ENCODE peak calls at places on chromosomes 7 and 10, in seven cellular contexts. K is OCI-LY7, C is tibial nerve, D is osteocyte, X is HCT116, E is DND-41, T is WERI-Rb-1. U is an unnamed sample.
A peak's percentile ranks its signal among the peaks of the same experiment; 100 is the strongest.

GRCh38 chr10:107238275-107238674 is 73.8 kb upstream of the SORCS1 start:
- DNase-seq in E (no peak), D (no peak), K (no peak), C (no peak), X (no peak), T (no peak), U (no peak)

GRCh38 chr10:113540845-113541553 is 11.9 kb upstream of the HABP2 start:
- DNase-seq in C (no peak), X (no peak), K (no peak), T (no peak), E (no peak), D (no peak), U (no peak)

GRCh38 chr7:13946181-13946580 is 43.3 kb downstream of the ETV1 start:
- DNase-seq in T (no peak), D (no peak), E (no peak), C (no peak), K (no peak), X (no peak), U (no peak)

GRCh38 chr10:11547111-11547625 is 64.3 kb downstream of the USP6NL start:
- DNase-seq in C (no peak), E (no peak), K (no peak), X (no peak), T (no peak), D (no peak), U (no peak)

GRCh38 chr10:49446031-49446430 is 50.1 kb upstream of the DRGX start:
- DNase-seq in T (no peak), C (no peak), D (no peak), E (no peak), X (no peak), K (no peak), U (peak; percentile 18)

GRCh38 chr10:97542169-97543024 is 30.2 kb upstream of the ANKRD2 start:
- DNase-seq in X (peak; percentile 82), K (no peak), E (no peak), C (peak; percentile 69), D (no peak), T (peak; percentile 83), U (peak; percentile 63)

GRCh38 chr10:93813507-93814465 is 56.0 kb downstream of the LGI1 start:
- DNase-seq in K (peak; percentile 56), D (no peak), X (peak; percentile 64), C (peak; percentile 34), T (peak; percentile 75), E (peak; percentile 45), U (peak; percentile 64)

GRCh38 chr10:121539757-121540156 is 58.5 kb downstream of the FGFR2 start:
- DNase-seq in E (no peak), K (no peak), T (no peak), D (no peak), C (no peak), X (no peak), U (no peak)

GRCh38 chr7:107029764-107030286 is 14.7 kb upstream of the PRKAR2B start:
- DNase-seq in D (no peak), C (no peak), X (no peak), T (no peak), K (no peak), E (no peak), U (no peak)

GRCh38 chr7:95630702-95631458 is 34.6 kb upstream of the PDK4 start:
- DNase-seq in X (no peak), E (no peak), D (no peak), C (no peak), K (no peak), T (no peak), U (no peak)

GRCh38 chr10:56142092-56142728 is 218.8 kb downstream of the ZWINT start:
- DNase-seq in X (no peak), E (no peak), C (no peak), D (no peak), T (no peak), K (no peak), U (no peak)

GRCh38 chr7:151304856-151305255 is 36.8 kb upstream of the NUB1 start:
- DNase-seq in T (no peak), E (no peak), C (no peak), X (no peak), K (no peak), D (no peak), U (no peak)

GRCh38 chr7:5354460-5355279 is 69.0 kb downstream of the TNRC18 start:
- DNase-seq in X (no peak), D (no peak), C (no peak), K (peak; percentile 25), E (no peak), T (peak; percentile 66), U (no peak)

GRCh38 chr7:30473903-30474302 is 4.7 kb downstream of the NOD1 start:
- DNase-seq in C (no peak), D (no peak), K (no peak), X (no peak), T (no peak), E (no peak), U (no peak)

GRCh38 chr7:140679186-140679585 is 6.4 kb downstream of the ADCK2 start:
- DNase-seq in K (no peak), D (no peak), T (no peak), E (no peak), X (no peak), C (no peak), U (no peak)

DNA sequence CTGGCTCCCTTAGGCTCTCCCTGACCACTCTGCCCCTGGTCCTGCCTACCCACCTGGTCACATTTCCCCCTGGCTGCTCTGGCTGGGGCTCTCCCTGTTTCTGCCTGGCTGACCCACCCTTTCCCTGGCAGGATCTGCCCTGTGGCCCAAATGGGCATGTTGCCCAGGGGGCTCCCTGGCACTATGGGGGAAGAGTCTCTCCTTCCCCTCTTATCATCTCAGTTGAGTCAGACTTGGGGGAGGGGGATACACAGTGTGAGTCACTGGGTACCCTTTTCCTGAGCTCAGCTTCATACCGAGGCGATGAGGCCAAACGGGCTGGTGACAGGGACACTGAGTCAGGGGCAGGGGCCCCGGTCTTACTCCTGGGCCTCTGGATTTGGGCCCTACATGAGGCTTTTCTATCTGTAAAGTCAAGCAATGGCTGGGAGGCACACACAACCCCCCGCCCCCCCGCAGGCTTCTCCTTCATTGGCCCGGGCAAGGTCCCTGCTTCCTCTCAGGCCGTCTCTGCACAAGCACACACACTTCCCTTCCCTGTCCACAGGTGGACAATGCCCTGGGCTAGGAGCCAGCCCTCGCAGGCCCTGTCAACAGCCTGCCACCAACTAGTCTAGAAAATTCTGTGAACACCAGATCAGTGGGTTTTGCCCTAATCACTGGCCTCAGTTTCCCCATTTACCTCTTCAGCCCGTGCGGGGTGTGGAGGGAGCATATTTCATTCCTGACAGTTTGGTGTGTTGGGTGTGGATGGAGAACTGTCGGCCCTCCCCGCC is 627 bp upstream of the FLNC start:
- DNase-seq in C (no peak), K (no peak), D (no peak), X (no peak), T (no peak), E (no peak), U (peak; percentile 16)
- TF ChIP-seq CTCF in C (no peak), K (no peak), D (no peak), X (no peak), T (no peak), E (no peak), U (no peak)

GRCh38 chr7:18354108-18354507 is 141.4 kb upstream of the HDAC9 start:
- DNase-seq in T (no peak), X (no peak), E (no peak), K (no peak), C (no peak), D (no peak), U (no peak)

GRCh38 chr7:18361756-18362155 is 133.8 kb upstream of the HDAC9 start:
- DNase-seq in D (no peak), X (no peak), E (no peak), T (peak; percentile 13), K (no peak), C (peak; percentile 52), U (no peak)

GRCh38 chr7:18354686-18355085 is 140.9 kb upstream of the HDAC9 start:
- DNase-seq in E (no peak), D (no peak), C (no peak), X (no peak), K (no peak), T (no peak), U (no peak)

GRCh38 chr7:18356195-18356645 is 139.3 kb upstream of the HDAC9 start:
- DNase-seq in C (no peak), T (no peak), E (no peak), D (no peak), X (peak; percentile 26), K (peak; percentile 66), U (no peak)

DNA sequence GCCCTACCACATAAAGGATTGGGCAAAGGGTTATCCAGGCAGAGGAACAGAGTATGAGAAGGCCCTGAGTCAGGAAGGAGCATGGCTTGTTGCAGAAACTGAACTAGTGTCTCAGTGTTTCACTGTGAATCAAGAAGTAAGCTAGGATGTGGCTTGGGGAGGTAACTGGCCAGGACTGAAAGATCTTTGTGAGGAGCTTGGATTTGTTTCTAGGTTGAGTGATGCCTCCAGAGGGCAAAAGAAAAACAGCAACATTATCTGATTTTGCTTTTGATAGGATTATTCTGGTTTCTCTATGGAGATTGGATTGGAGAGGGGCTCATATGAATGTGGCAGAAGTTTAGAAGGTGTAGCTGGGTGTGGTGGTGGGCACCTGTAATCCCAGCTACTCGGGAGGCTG is 137.9 kb upstream of the HDAC9 start:
- DNase-seq in T (no peak), D (no peak), C (no peak), K (peak; percentile 46), E (no peak), X (no peak), U (no peak)
- TF ChIP-seq CTCF in T (peak; percentile 32), D (peak; percentile 37), C (peak; percentile 17), K (peak; percentile 69), E (no peak), X (peak; percentile 38), U (no peak)

GRCh38 chr7:45078199-45078681 is 10.5 kb downstream of the NACAD start:
- DNase-seq in C (no peak), K (no peak), D (no peak), T (no peak), E (no peak), X (no peak), U (no peak)
- TF ChIP-seq CTCF in C (no peak), K (no peak), D (no peak), T (no peak), E (peak; percentile 16), X (no peak), U (no peak)

GRCh38 chr7:156964971-156965370 is 15.5 kb downstream of the NOM1 start:
- DNase-seq in C (no peak), X (no peak), D (no peak), K (no peak), E (no peak), T (no peak), U (no peak)

GRCh38 chr7:156975620-156976019 is 26.1 kb downstream of the NOM1 start:
- DNase-seq in K (no peak), E (no peak), C (no peak), T (no peak), D (no peak), X (no peak), U (no peak)

GRCh38 chr7:156968183-156968582 is 18.7 kb downstream of the NOM1 start:
- DNase-seq in K (no peak), E (no peak), C (no peak), X (no peak), T (no peak), D (no peak), U (no peak)

GRCh38 chr7:156966387-156966786 is 16.9 kb downstream of the NOM1 start:
- DNase-seq in T (no peak), C (no peak), X (no peak), D (no peak), E (no peak), K (no peak), U (no peak)

DNA sequence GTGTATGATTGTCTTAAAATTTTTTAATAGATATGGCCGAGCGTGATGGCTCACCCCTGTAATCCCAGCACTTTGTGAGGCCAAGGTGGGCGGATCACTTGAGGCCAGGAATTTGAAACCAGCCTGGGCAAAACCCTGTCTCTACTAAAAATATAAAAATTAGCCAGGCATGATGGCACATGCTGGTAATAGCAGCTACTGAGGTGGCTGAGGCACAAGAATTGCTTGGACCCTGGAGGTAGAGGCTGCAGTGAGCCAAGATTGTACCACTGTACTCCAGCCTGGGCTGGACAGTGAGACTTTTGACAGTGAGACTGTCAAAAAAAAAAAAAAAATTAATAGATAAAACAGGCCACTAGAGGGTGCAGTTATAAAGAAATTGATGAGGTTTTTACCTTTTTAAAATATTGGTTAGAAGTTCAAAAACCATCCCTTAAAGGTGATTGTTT is 20.5 kb downstream of the NOM1 start:
- DNase-seq in T (no peak), K (peak; percentile 38), X (no peak), E (no peak), C (no peak), D (no peak), U (no peak)
- TF ChIP-seq CTCF in T (no peak), K (peak; percentile 72), X (peak; percentile 19), E (peak; percentile 41), C (no peak), D (peak; percentile 56), U (peak; percentile 55)

U was measured in activated CD8-positive, alpha-beta T cell treated with anti-CD3 and anti-CD28 coated beads for 36 hours.